ENCODE peak calls at places on chromosomes 1 and 21, in seven cellular contexts. E, T, N, Q, S, V and U are unnamed samples.

GRCh38 chr1:246364415-246364941 is 142.6 kb downstream of the SMYD3 start:
- DNase-seq in E (no peak), T (no peak), N (no peak), Q (no peak), S (no peak), V (no peak), U (no peak)

GRCh38 chr1:91511386-91511785 is 10.7 kb downstream of the CDC7 start:
- DNase-seq in E (peak; percentile 74), T (peak; percentile 16), N (peak; percentile 51), Q (peak; percentile 10), S (peak; percentile 54), V (peak; percentile 85), U (no peak)

GRCh38 chr1:9612162-9612845 is 23.6 kb downstream of the TMEM201 start:
- DNase-seq in E (no peak), T (no peak), N (no peak), Q (no peak), S (no peak), V (no peak), U (no peak)

GRCh38 chr1:26831546-26832248 is 5.2 kb downstream of the ZDHHC18 start:
- DNase-seq in E (peak; percentile 47), T (no peak), N (no peak), Q (no peak), S (no peak), V (peak; percentile 15), U (no peak)

GRCh38 chr1:115245227-115245626 is 92.8 kb downstream of the NGF start:
- DNase-seq in E (no peak), T (no peak), N (no peak), Q (no peak), S (no peak), V (no peak), U (no peak)

GRCh38 chr1:30684881-30685795 is 38.2 kb downstream of the MATN1 start:
- DNase-seq in E (no peak), T (peak; percentile 90), N (peak; percentile 99), Q (no peak), S (peak; percentile 99), V (no peak), U (peak; percentile 77)

GRCh38 chr1:87134061-87134460 is 194.6 kb upstream of the LMO4 start:
- DNase-seq in E (peak; percentile 62), T (no peak), N (no peak), Q (no peak), S (no peak), V (no peak), U (no peak)

GRCh38 chr1:181011301-181012202 is 11.1 kb downstream of the STX6 start:
- DNase-seq in E (no peak), T (no peak), N (no peak), Q (no peak), S (no peak), V (no peak), U (no peak)

GRCh38 chr1:42177551-42177981 is 13.0 kb upstream of the GUCA2A start:
- DNase-seq in E (peak; percentile 69), T (no peak), N (no peak), Q (peak; percentile 65), S (no peak), V (peak; percentile 93), U (no peak)

GRCh38 chr1:84164567-84165021 is 20.5 kb downstream of the PRKACB start:
- DNase-seq in E (peak; percentile 32), T (no peak), N (no peak), Q (no peak), S (no peak), V (peak; percentile 56), U (no peak)
- H3K4me1 ChIP-seq in E (peaks cover 7% of the 10 kb centered on the region), T (peaks cover 85% of the 10 kb centered on the region), N (peaks cover 5% of the 10 kb centered on the region), Q (no peaks in the 10 kb centered on the region), S (no peaks in the 10 kb centered on the region), V (peaks cover 2% of the 10 kb centered on the region), U (no peaks in the 10 kb centered on the region)

DNA sequence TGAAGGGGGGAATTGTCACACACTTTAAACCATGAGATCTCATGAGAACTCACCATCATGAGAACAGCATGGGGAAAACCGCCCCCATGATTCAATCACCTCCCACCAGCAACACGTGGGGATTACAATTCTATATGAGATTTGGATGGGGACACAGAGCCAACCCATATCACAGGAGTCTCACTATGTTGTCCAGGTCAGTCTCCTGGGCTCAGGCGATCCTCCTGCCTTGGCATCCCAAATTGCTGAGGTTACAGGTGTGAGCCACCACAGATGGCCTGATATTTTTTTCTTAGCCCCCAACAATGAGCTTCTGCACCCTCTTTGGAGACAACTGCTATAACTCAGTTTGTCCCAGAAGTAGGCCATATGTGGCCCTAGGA is 22.5 kb upstream of the MORC3 start:
- DNase-seq in E (no peak), T (no peak), N (no peak), Q (no peak), S (no peak), V (no peak), U (no peak)
- H3K4me3 ChIP-seq in E (peak overlapping the region; percentile 67), T (no peak overlapping the region), N (no peak overlapping the region), Q (no peak overlapping the region), S (no peak overlapping the region), V (no peak overlapping the region), U (no peak overlapping the region)

GRCh38 chr1:151986501-151987190 is 7.0 kb downstream of the S100A10 start:
- DNase-seq in E (no peak), T (no peak), N (no peak), Q (no peak), S (no peak), V (no peak), U (no peak)

GRCh38 chr1:151989131-151989868 is 4.4 kb downstream of the S100A10 start:
- DNase-seq in E (peak; percentile 97), T (no peak), N (no peak), Q (peak; percentile 91), S (no peak), V (peak; percentile 86), U (peak; percentile 84)

GRCh38 chr1:151990058-151990855 is 3.4 kb downstream of the S100A10 start:
- DNase-seq in E (peak; percentile 38), T (no peak), N (no peak), Q (no peak), S (no peak), V (no peak), U (no peak)

GRCh38 chr1:151990856-151991198 is 2.8 kb downstream of the S100A10 start:
- DNase-seq in E (peak; percentile 76), T (no peak), N (no peak), Q (no peak), S (no peak), V (peak; percentile 73), U (peak; percentile 69)

DNA sequence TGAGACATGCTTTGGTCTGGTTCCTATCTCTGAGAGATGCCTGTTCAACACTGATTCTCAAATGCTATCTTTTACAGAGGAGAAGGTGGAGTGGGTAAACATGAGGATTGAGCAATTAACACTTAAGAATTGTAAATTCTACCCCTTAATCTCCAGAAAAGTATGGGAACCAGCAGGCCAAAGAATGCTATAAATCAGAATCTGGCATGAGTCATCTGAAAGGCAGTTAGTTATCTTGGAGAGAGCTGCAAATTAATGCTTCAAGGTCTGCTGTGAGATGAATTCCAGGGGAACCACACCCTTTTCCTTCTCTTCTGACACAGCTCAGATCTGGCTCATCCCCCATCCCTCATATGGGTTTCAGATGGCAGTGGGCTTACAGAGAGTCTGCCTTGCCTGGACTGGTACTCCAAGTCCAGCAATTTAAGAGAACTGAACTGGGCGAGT is 5.2 kb downstream of the S100A10 start:
- DNase-seq in E (peak; percentile 83), T (peak; percentile 82), N (no peak), Q (peak; percentile 85), S (no peak), V (peak; percentile 62), U (peak; percentile 99)
- TF ChIP-seq EZH2 in E (no peak), T (no peak), N (no peak), Q (no peak), S (no peak), V (no peak), U (no peak)

DNA sequence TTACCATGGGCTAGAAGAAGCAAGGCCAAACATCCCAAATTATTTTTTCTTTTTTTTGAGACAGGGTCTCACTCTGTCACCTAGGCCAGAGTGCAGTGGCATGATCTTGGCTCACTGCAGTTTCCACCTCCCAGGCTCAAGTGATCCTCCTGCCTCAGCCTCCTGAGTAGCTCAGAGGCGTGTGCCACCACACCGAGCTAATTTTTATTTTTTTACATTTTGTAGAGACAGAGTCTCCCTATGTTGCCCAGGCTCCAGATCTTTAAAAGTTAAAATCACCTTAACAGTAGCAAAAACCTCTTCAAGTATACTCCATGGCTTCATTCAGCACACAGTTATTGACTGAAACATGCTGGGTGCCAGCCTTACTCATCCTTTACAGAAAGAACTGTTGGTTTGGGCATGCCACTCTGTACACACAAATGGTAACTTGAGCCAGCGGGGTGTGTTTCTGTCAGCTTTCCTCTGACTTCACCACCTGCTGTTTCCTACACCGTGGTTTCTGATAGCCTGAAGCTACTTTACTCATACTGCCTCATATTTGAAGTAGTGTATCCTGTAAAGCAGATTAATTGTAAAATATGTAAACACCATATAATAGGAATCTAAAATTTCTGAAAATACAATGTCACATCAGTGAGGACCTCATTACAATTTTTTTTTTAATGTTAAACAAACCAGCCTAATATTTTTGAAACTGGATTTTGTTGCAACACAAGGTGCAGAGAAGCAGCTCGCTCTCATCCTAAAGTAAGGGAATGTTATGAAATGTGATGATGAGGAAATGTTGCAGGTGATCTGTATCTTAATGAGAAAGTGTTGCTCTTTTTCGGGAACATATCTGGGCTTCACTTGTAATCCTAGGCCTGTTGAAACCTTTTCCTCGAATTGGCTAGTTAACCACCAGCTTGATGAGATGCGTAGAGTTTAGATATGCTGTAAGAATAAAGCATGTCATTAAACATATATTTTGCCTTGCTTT is 113.9 kb downstream of the ATP5PO start:
- DNase-seq in E (peak; percentile 84), T (peak; percentile 44), N (peak; percentile 41), Q (peak; percentile 96), S (peak; percentile 66), V (peak; percentile 43), U (peak; percentile 72)
- H3K4me1 ChIP-seq in E (peaks cover 14% of the 10 kb centered on the region), T (peaks cover 12% of the 10 kb centered on the region), N (peaks cover 10% of the 10 kb centered on the region), Q (peaks cover 23% of the 10 kb centered on the region), S (peaks cover 36% of the 10 kb centered on the region), V (no peaks in the 10 kb centered on the region), U (peaks cover 41% of the 10 kb centered on the region)

GRCh38 chr1:245348626-245349025 is 193.8 kb downstream of the KIF26B start:
- DNase-seq in E (no peak), T (no peak), N (no peak), Q (no peak), S (no peak), V (no peak), U (no peak)

GRCh38 chr1:245341738-245342137 is 187.0 kb downstream of the KIF26B start:
- DNase-seq in E (no peak), T (no peak), N (no peak), Q (no peak), S (no peak), V (no peak), U (no peak)

DNA sequence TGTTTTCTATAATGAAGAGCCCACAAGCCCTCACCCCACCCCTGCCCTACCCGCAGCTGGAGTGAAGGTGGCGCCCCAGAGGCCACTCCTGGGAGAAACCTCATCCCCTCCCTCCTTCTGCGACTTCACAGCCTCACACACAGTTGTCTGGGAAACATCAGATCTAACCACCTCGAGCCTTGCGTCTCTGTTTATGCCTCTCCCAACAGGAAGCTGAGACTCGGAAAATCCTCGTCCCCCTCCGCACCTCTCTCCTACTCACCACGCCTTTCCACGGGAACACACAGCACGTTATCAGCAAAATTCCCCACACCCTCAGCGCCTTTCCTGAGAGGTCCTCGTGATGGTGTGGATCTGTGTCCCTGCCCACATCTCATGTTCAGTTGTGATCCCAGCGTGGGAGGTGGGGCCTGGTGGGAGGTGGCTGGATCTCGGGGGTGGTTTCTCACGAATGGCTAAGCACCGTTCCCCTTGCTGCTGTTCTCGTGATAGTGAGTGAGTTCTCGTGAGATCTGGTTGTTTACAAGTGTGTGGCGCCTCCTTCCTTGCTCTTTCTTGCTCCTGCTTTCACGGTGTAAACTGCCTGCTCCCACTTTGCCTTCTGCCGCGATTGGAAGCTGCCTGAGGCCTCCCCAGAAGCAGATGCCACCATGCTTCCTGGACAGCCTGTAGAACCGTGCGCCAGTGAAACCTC is 190.6 kb downstream of the KIF26B start:
- DNase-seq in E (no peak), T (no peak), N (peak; percentile 80), Q (no peak), S (peak; percentile 37), V (no peak), U (no peak)
- H3K4me3 ChIP-seq in E (no peak overlapping the region), T (no peak overlapping the region), N (no peak overlapping the region), Q (no peak overlapping the region), S (no peak overlapping the region), V (no peak overlapping the region), U (no peak overlapping the region)